ENCODE peak calls at places on chromosomes 4 and X, in eight cellular contexts. One of them, this sample, is unnamed.
A peak's percentile ranks its signal among the peaks of the same experiment; 100 is the strongest.

GRCh38 chrX:153884136-153885076 is 1.6 kb downstream of the L1CAM start:
- DNase-seq in mammary epithelial cell: peak; percentile 31
- DNase-seq in heart left ventricle: no peak
- DNase-seq in psoas muscle: peak; percentile 40
- DNase-seq in CD4-positive, CD25-positive, alpha-beta regulatory T cell: no peak
- DNase-seq in GM12864: no peak
- DNase-seq in brain microvascular endothelial cell: no peak
- DNase-seq in CD8-positive, alpha-beta memory T cell: no peak
- DNase-seq in this sample: no peak

GRCh38 chr4:4824232-4824631 is 35.2 kb upstream of the MSX1 start:
- DNase-seq in mammary epithelial cell: no peak
- DNase-seq in GM12864: no peak
- DNase-seq in psoas muscle: no peak
- DNase-seq in heart left ventricle: no peak
- DNase-seq in CD4-positive, CD25-positive, alpha-beta regulatory T cell: no peak
- DNase-seq in brain microvascular endothelial cell: no peak
- DNase-seq in CD8-positive, alpha-beta memory T cell: no peak
- DNase-seq in this sample: no peak

GRCh38 chrX:34300871-34301270 is 168.8 kb upstream of the FAM47A start:
- DNase-seq in brain microvascular endothelial cell: peak; percentile 53
- DNase-seq in GM12864: peak; percentile 0
- DNase-seq in CD4-positive, CD25-positive, alpha-beta regulatory T cell: peak; percentile 61
- DNase-seq in CD8-positive, alpha-beta memory T cell: no peak
- DNase-seq in psoas muscle: no peak
- DNase-seq in heart left ventricle: peak; percentile 4
- DNase-seq in mammary epithelial cell: peak; percentile 12
- DNase-seq in this sample: peak; percentile 3

GRCh38 chr4:73679836-73680235 is 59.6 kb upstream of the RASSF6 start:
- DNase-seq in mammary epithelial cell: peak; percentile 51
- DNase-seq in CD8-positive, alpha-beta memory T cell: no peak
- DNase-seq in heart left ventricle: no peak
- DNase-seq in CD4-positive, CD25-positive, alpha-beta regulatory T cell: no peak
- DNase-seq in psoas muscle: no peak
- DNase-seq in brain microvascular endothelial cell: no peak
- DNase-seq in GM12864: no peak
- DNase-seq in this sample: peak; percentile 64

GRCh38 chr4:77564231-77564630 is 41.4 kb upstream of the CXCL13 start:
- DNase-seq in heart left ventricle: no peak
- DNase-seq in brain microvascular endothelial cell: no peak
- DNase-seq in mammary epithelial cell: no peak
- DNase-seq in psoas muscle: no peak
- DNase-seq in GM12864: no peak
- DNase-seq in CD8-positive, alpha-beta memory T cell: no peak
- DNase-seq in CD4-positive, CD25-positive, alpha-beta regulatory T cell: no peak
- DNase-seq in this sample: peak; percentile 83

GRCh38 chr4:74284074-74284473 is 24.2 kb upstream of the EPGN start:
- DNase-seq in heart left ventricle: no peak
- DNase-seq in GM12864: no peak
- DNase-seq in psoas muscle: no peak
- DNase-seq in CD8-positive, alpha-beta memory T cell: no peak
- DNase-seq in CD4-positive, CD25-positive, alpha-beta regulatory T cell: no peak
- DNase-seq in brain microvascular endothelial cell: no peak
- DNase-seq in mammary epithelial cell: peak; percentile 73
- DNase-seq in this sample: peak; percentile 32

GRCh38 chr4:55435136-55435535 is 39.4 kb downstream of the TMEM165 start:
- DNase-seq in mammary epithelial cell: no peak
- DNase-seq in brain microvascular endothelial cell: no peak
- DNase-seq in GM12864: no peak
- DNase-seq in CD8-positive, alpha-beta memory T cell: no peak
- DNase-seq in psoas muscle: no peak
- DNase-seq in CD4-positive, CD25-positive, alpha-beta regulatory T cell: peak; percentile 32
- DNase-seq in heart left ventricle: no peak
- DNase-seq in this sample: no peak

GRCh38 chr4:25842229-25842840 is 20.5 kb downstream of the SEL1L3 start:
- DNase-seq in psoas muscle: no peak
- DNase-seq in brain microvascular endothelial cell: no peak
- DNase-seq in mammary epithelial cell: no peak
- DNase-seq in CD4-positive, CD25-positive, alpha-beta regulatory T cell: peak; percentile 41
- DNase-seq in CD8-positive, alpha-beta memory T cell: no peak
- DNase-seq in heart left ventricle: no peak
- DNase-seq in GM12864: no peak
- DNase-seq in this sample: no peak

GRCh38 chr4:1982124-1983052 is 26.4 kb downstream of the NELFA start:
- DNase-seq in brain microvascular endothelial cell: no peak
- DNase-seq in GM12864: no peak
- DNase-seq in CD8-positive, alpha-beta memory T cell: no peak
- DNase-seq in heart left ventricle: no peak
- DNase-seq in mammary epithelial cell: no peak
- DNase-seq in psoas muscle: no peak
- DNase-seq in CD4-positive, CD25-positive, alpha-beta regulatory T cell: no peak
- DNase-seq in this sample: no peak

GRCh38 chrX:76076124-76076523 is 96.7 kb upstream of the PBDC1 start:
- DNase-seq in psoas muscle: no peak
- DNase-seq in GM12864: no peak
- DNase-seq in CD4-positive, CD25-positive, alpha-beta regulatory T cell: no peak
- DNase-seq in CD8-positive, alpha-beta memory T cell: no peak
- DNase-seq in heart left ventricle: no peak
- DNase-seq in brain microvascular endothelial cell: no peak
- DNase-seq in mammary epithelial cell: no peak
- DNase-seq in this sample: no peak

GRCh38 chr4:43402393-43402792 is 509.9 kb downstream of the GRXCR1 start:
- DNase-seq in GM12864: no peak
- DNase-seq in CD8-positive, alpha-beta memory T cell: no peak
- DNase-seq in mammary epithelial cell: no peak
- DNase-seq in heart left ventricle: no peak
- DNase-seq in brain microvascular endothelial cell: no peak
- DNase-seq in CD4-positive, CD25-positive, alpha-beta regulatory T cell: no peak
- DNase-seq in psoas muscle: no peak
- DNase-seq in this sample: no peak

GRCh38 chr4:41935652-41936021 is 408 bp downstream of the TMEM33 start:
- DNase-seq in psoas muscle: no peak
- DNase-seq in GM12864: no peak
- DNase-seq in CD8-positive, alpha-beta memory T cell: no peak
- DNase-seq in heart left ventricle: no peak
- DNase-seq in brain microvascular endothelial cell: no peak
- DNase-seq in mammary epithelial cell: peak; percentile 36
- DNase-seq in CD4-positive, CD25-positive, alpha-beta regulatory T cell: peak; percentile 24
- DNase-seq in this sample: no peak

GRCh38 chr4:128162434-128162833 is 101.3 kb downstream of the LARP1B start:
- DNase-seq in GM12864: no peak
- DNase-seq in CD8-positive, alpha-beta memory T cell: no peak
- DNase-seq in heart left ventricle: no peak
- DNase-seq in psoas muscle: no peak
- DNase-seq in CD4-positive, CD25-positive, alpha-beta regulatory T cell: no peak
- DNase-seq in mammary epithelial cell: no peak
- DNase-seq in brain microvascular endothelial cell: no peak
- DNase-seq in this sample: no peak

GRCh38 chr4:38132140-38132673 is 172.0 kb downstream of the PTTG2 start:
- DNase-seq in mammary epithelial cell: peak; percentile 99
- DNase-seq in heart left ventricle: peak; percentile 56
- DNase-seq in CD8-positive, alpha-beta memory T cell: peak; percentile 50
- DNase-seq in psoas muscle: no peak
- DNase-seq in brain microvascular endothelial cell: peak; percentile 98
- DNase-seq in GM12864: peak; percentile 99
- DNase-seq in CD4-positive, CD25-positive, alpha-beta regulatory T cell: peak; percentile 96
- DNase-seq in this sample: peak; percentile 99

GRCh38 chr4:165505991-165506779 is 127.4 kb downstream of the CPE start:
- DNase-seq in heart left ventricle: no peak
- DNase-seq in brain microvascular endothelial cell: no peak
- DNase-seq in CD4-positive, CD25-positive, alpha-beta regulatory T cell: no peak
- DNase-seq in GM12864: no peak
- DNase-seq in CD8-positive, alpha-beta memory T cell: no peak
- DNase-seq in psoas muscle: no peak
- DNase-seq in mammary epithelial cell: peak; percentile 52
- DNase-seq in this sample: peak; percentile 36

GRCh38 chr4:152606800-152607577 is 71.1 kb upstream of the FBXW7 start:
- DNase-seq in CD8-positive, alpha-beta memory T cell: no peak
- DNase-seq in GM12864: no peak
- DNase-seq in CD4-positive, CD25-positive, alpha-beta regulatory T cell: peak; percentile 28
- DNase-seq in psoas muscle: no peak
- DNase-seq in heart left ventricle: no peak
- DNase-seq in mammary epithelial cell: no peak
- DNase-seq in brain microvascular endothelial cell: no peak
- DNase-seq in this sample: no peak

GRCh38 chr4:110344165-110344564 is 131.8 kb upstream of the ENPEP start:
- DNase-seq in mammary epithelial cell: no peak
- DNase-seq in brain microvascular endothelial cell: peak; percentile 52
- DNase-seq in psoas muscle: no peak
- DNase-seq in CD8-positive, alpha-beta memory T cell: no peak
- DNase-seq in GM12864: no peak
- DNase-seq in CD4-positive, CD25-positive, alpha-beta regulatory T cell: no peak
- DNase-seq in heart left ventricle: no peak
- DNase-seq in this sample: no peak

GRCh38 chr4:123632646-123633045 is 236.1 kb downstream of the SPRY1 start:
- DNase-seq in brain microvascular endothelial cell: no peak
- DNase-seq in GM12864: no peak
- DNase-seq in CD8-positive, alpha-beta memory T cell: no peak
- DNase-seq in CD4-positive, CD25-positive, alpha-beta regulatory T cell: no peak
- DNase-seq in mammary epithelial cell: no peak
- DNase-seq in psoas muscle: no peak
- DNase-seq in heart left ventricle: no peak
- DNase-seq in this sample: no peak

GRCh38 chrX:102651968-102652744 is 873 bp downstream of the GPRASP1 start:
- DNase-seq in CD4-positive, CD25-positive, alpha-beta regulatory T cell: peak; percentile 68
- DNase-seq in psoas muscle: peak; percentile 51
- DNase-seq in mammary epithelial cell: no peak
- DNase-seq in GM12864: no peak
- DNase-seq in brain microvascular endothelial cell: peak; percentile 33
- DNase-seq in CD8-positive, alpha-beta memory T cell: peak; percentile 38
- DNase-seq in heart left ventricle: peak; percentile 46
- DNase-seq in this sample: no peak

GRCh38 chr4:153655928-153656327 is 28.2 kb upstream of the TLR2 start:
- DNase-seq in CD4-positive, CD25-positive, alpha-beta regulatory T cell: no peak
- DNase-seq in brain microvascular endothelial cell: no peak
- DNase-seq in GM12864: no peak
- DNase-seq in psoas muscle: peak; percentile 67
- DNase-seq in heart left ventricle: no peak
- DNase-seq in CD8-positive, alpha-beta memory T cell: no peak
- DNase-seq in mammary epithelial cell: peak; percentile 86
- DNase-seq in this sample: peak; percentile 49

GRCh38 chr4:89820005-89820404 is 17.0 kb downstream of the SNCA start:
- DNase-seq in psoas muscle: no peak
- DNase-seq in heart left ventricle: no peak
- DNase-seq in CD4-positive, CD25-positive, alpha-beta regulatory T cell: no peak
- DNase-seq in brain microvascular endothelial cell: no peak
- DNase-seq in GM12864: no peak
- DNase-seq in mammary epithelial cell: no peak
- DNase-seq in CD8-positive, alpha-beta memory T cell: no peak
- DNase-seq in this sample: no peak

GRCh38 chr4:124997907-124998306 is 285.4 kb upstream of the ANKRD50 start:
- DNase-seq in psoas muscle: no peak
- DNase-seq in CD8-positive, alpha-beta memory T cell: no peak
- DNase-seq in CD4-positive, CD25-positive, alpha-beta regulatory T cell: no peak
- DNase-seq in brain microvascular endothelial cell: no peak
- DNase-seq in mammary epithelial cell: no peak
- DNase-seq in GM12864: no peak
- DNase-seq in heart left ventricle: no peak
- DNase-seq in this sample: no peak

GRCh38 chrX:154998204-154998880 is 24.2 kb downstream of the F8 start:
- DNase-seq in GM12864: no peak
- DNase-seq in brain microvascular endothelial cell: no peak
- DNase-seq in heart left ventricle: no peak
- DNase-seq in mammary epithelial cell: no peak
- DNase-seq in CD8-positive, alpha-beta memory T cell: no peak
- DNase-seq in psoas muscle: no peak
- DNase-seq in CD4-positive, CD25-positive, alpha-beta regulatory T cell: no peak
- DNase-seq in this sample: no peak

GRCh38 chrX:134537179-134537945 is 77.4 kb downstream of the HPRT1 start:
- DNase-seq in GM12864: no peak
- DNase-seq in psoas muscle: no peak
- DNase-seq in mammary epithelial cell: no peak
- DNase-seq in CD8-positive, alpha-beta memory T cell: no peak
- DNase-seq in CD4-positive, CD25-positive, alpha-beta regulatory T cell: no peak
- DNase-seq in heart left ventricle: no peak
- DNase-seq in brain microvascular endothelial cell: peak; percentile 66
- DNase-seq in this sample: no peak

GRCh38 chr4:122045533-122045932 is 93.7 kb upstream of the TRPC3 start:
- DNase-seq in CD4-positive, CD25-positive, alpha-beta regulatory T cell: no peak
- DNase-seq in GM12864: no peak
- DNase-seq in CD8-positive, alpha-beta memory T cell: no peak
- DNase-seq in mammary epithelial cell: peak; percentile 88
- DNase-seq in psoas muscle: no peak
- DNase-seq in heart left ventricle: no peak
- DNase-seq in brain microvascular endothelial cell: peak; percentile 92
- DNase-seq in this sample: peak; percentile 87

DNA sequence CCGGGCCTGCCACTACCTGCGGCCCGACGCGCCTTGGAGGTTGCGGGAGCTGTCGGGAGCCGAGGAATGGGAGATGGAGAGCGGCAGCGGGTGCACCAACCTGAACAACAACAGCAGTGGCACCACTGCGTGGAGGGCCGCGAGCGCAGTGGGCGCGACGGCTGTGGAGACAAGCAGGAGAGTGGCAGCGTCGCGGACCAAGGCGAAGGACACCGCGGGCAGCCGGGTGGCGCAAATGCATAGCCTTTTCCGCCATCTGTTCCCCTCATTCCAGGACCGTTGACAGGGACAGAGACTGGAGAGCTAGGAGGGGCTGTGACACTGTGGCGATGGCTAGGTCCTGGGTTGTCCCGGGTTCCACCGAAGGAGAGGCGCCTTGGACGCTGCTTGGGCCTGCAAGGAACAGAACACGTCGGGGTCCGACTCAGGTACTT is 962 bp downstream of the SOWAHD start:
- DNase-seq in psoas muscle: no peak
- DNase-seq in heart left ventricle: no peak
- DNase-seq in GM12864: no peak
- DNase-seq in CD8-positive, alpha-beta memory T cell: no peak
- DNase-seq in mammary epithelial cell: no peak
- DNase-seq in brain microvascular endothelial cell: no peak
- DNase-seq in CD4-positive, CD25-positive, alpha-beta regulatory T cell: no peak
- DNase-seq in this sample: no peak
- H3K4me3 ChIP-seq in psoas muscle: peak overlapping the region; percentile 61
- H3K4me3 ChIP-seq in heart left ventricle: peak overlapping the region; percentile 29
- H3K4me3 ChIP-seq in GM12864: peak overlapping the region; percentile 64
- H3K4me3 ChIP-seq in CD8-positive, alpha-beta memory T cell: no peak overlapping the region
- H3K4me3 ChIP-seq in mammary epithelial cell: no peak overlapping the region
- H3K4me3 ChIP-seq in brain microvascular endothelial cell: no peak overlapping the region
- H3K4me3 ChIP-seq in CD4-positive, CD25-positive, alpha-beta regulatory T cell: no peak overlapping the region
- H3K4me3 ChIP-seq in this sample: peak overlapping the region; percentile 49

GRCh38 chr4:104890598-104890997 is 256.1 kb upstream of the TET2 start:
- DNase-seq in heart left ventricle: no peak
- DNase-seq in mammary epithelial cell: no peak
- DNase-seq in GM12864: no peak
- DNase-seq in psoas muscle: no peak
- DNase-seq in brain microvascular endothelial cell: no peak
- DNase-seq in CD8-positive, alpha-beta memory T cell: no peak
- DNase-seq in CD4-positive, CD25-positive, alpha-beta regulatory T cell: no peak
- DNase-seq in this sample: no peak
- H3K4me3 ChIP-seq in heart left ventricle: no peak overlapping the region
- H3K4me3 ChIP-seq in mammary epithelial cell: no peak overlapping the region
- H3K4me3 ChIP-seq in GM12864: no peak overlapping the region
- H3K4me3 ChIP-seq in psoas muscle: no peak overlapping the region
- H3K4me3 ChIP-seq in brain microvascular endothelial cell: no peak overlapping the region
- H3K4me3 ChIP-seq in CD8-positive, alpha-beta memory T cell: no peak overlapping the region
- H3K4me3 ChIP-seq in CD4-positive, CD25-positive, alpha-beta regulatory T cell: no peak overlapping the region
- H3K4me3 ChIP-seq in this sample: no peak overlapping the region

GRCh38 chrX:13938766-13939530 is 90.7 kb downstream of the GEMIN8 start:
- DNase-seq in CD4-positive, CD25-positive, alpha-beta regulatory T cell: no peak
- DNase-seq in CD8-positive, alpha-beta memory T cell: no peak
- DNase-seq in brain microvascular endothelial cell: no peak
- DNase-seq in psoas muscle: no peak
- DNase-seq in GM12864: no peak
- DNase-seq in heart left ventricle: no peak
- DNase-seq in mammary epithelial cell: no peak
- DNase-seq in this sample: no peak
- H3K4me3 ChIP-seq in CD4-positive, CD25-positive, alpha-beta regulatory T cell: no peak overlapping the region
- H3K4me3 ChIP-seq in CD8-positive, alpha-beta memory T cell: no peak overlapping the region
- H3K4me3 ChIP-seq in brain microvascular endothelial cell: peak overlapping the region; percentile 56
- H3K4me3 ChIP-seq in psoas muscle: peak overlapping the region; percentile 61
- H3K4me3 ChIP-seq in GM12864: peak overlapping the region; percentile 35
- H3K4me3 ChIP-seq in heart left ventricle: no peak overlapping the region
- H3K4me3 ChIP-seq in mammary epithelial cell: peak overlapping the region; percentile 63
- H3K4me3 ChIP-seq in this sample: peak overlapping the region; percentile 59

GRCh38 chrX:24494544-24495113 is 29.5 kb downstream of the PDK3 start:
- DNase-seq in CD8-positive, alpha-beta memory T cell: no peak
- DNase-seq in brain microvascular endothelial cell: peak; percentile 58
- DNase-seq in psoas muscle: no peak
- DNase-seq in GM12864: no peak
- DNase-seq in CD4-positive, CD25-positive, alpha-beta regulatory T cell: no peak
- DNase-seq in heart left ventricle: peak; percentile 7
- DNase-seq in mammary epithelial cell: peak; percentile 81
- DNase-seq in this sample: peak; percentile 48
- H3K4me3 ChIP-seq in CD8-positive, alpha-beta memory T cell: no peak overlapping the region
- H3K4me3 ChIP-seq in brain microvascular endothelial cell: no peak overlapping the region
- H3K4me3 ChIP-seq in psoas muscle: no peak overlapping the region
- H3K4me3 ChIP-seq in GM12864: no peak overlapping the region
- H3K4me3 ChIP-seq in CD4-positive, CD25-positive, alpha-beta regulatory T cell: no peak overlapping the region
- H3K4me3 ChIP-seq in heart left ventricle: no peak overlapping the region
- H3K4me3 ChIP-seq in mammary epithelial cell: no peak overlapping the region
- H3K4me3 ChIP-seq in this sample: no peak overlapping the region

This sample was measured in skeletal muscle cell.